ENCODE peak calls at places on chromosomes 11 and 22, in six cellular contexts. O is nephron progenitor cell, K is type B pancreatic cell, N is dermis blood vessel endothelial cell, S is iPS DF 6.9, R is aorta. H is an unnamed sample.

GRCh38 chr11:32033067-32033466 is 57.8 kb upstream of the RCN1 start:
- DNase-seq in R (no peak), N (no peak), O (no peak), S (no peak), K (no peak), H (no peak)

GRCh38 chr22:39655736-39656285 is 85.3 kb downstream of the CACNA1I start:
- DNase-seq in R (no peak), N (no peak), K (no peak), O (no peak), S (no peak), H (no peak)

GRCh38 chr11:44758996-44759395 is 32.2 kb downstream of the TSPAN18 start:
- DNase-seq in O (no peak), K (no peak), S (no peak), N (no peak), R (no peak), H (no peak)

GRCh38 chr22:37633693-37634504 is 5.6 kb upstream of the SH3BP1 start:
- DNase-seq in O (peak), K (peak), S (no peak), R (peak), N (peak), H (peak)

GRCh38 chr11:1403721-1404460 is 14.2 kb downstream of the BRSK2 start:
- DNase-seq in S (no peak), O (no peak), R (no peak), K (no peak), N (no peak), H (no peak)

GRCh38 chr22:42368379-42369249 is 63.6 kb downstream of the NFAM1 start:
- DNase-seq in K (no peak), S (no peak), R (no peak), O (peak), N (no peak), H (no peak)

GRCh38 chr11:94885133-94885532 is 88.2 kb downstream of the CWC15 start:
- DNase-seq in S (no peak), R (no peak), O (no peak), K (no peak), N (no peak), H (no peak)

GRCh38 chr22:45192701-45193187 is 29.0 kb downstream of the NUP50 start:
- DNase-seq in K (no peak), R (peak), O (no peak), S (no peak), N (no peak), H (peak)

GRCh38 chr11:17894929-17895658 is 117.8 kb downstream of the SERGEF start:
- DNase-seq in O (no peak), K (no peak), R (no peak), N (no peak), S (no peak), H (no peak)

GRCh38 chr11:105937738-105938137 is 84.3 kb downstream of the MSANTD4 start:
- DNase-seq in N (peak), R (no peak), K (no peak), O (no peak), S (no peak), H (peak)

H was measured in mesendoderm.